ENCODE peak calls at places on chromosomes 12 and 14, in four cellular contexts. D is OCI-LY7, Y is kidney epithelial cell, E is IMR-90. J is an unnamed sample. For H3K36me3, the result is how much of the 10 kb centered on the place peaks cover.

GRCh38 chr12:112677050-112677765 is 114.3 kb upstream of the RPH3A start:
- DNase-seq in E (no peak), D (no peak), Y (no peak), J (no peak)

GRCh38 chr12:94649349-94650142 is 811 bp downstream of the TMCC3 start:
- DNase-seq in Y (no peak), E (peak), D (no peak), J (no peak)

GRCh38 chr12:50453872-50454271 is 50.9 kb upstream of the DIP2B start:
- DNase-seq in E (peak), D (no peak), Y (no peak), J (no peak)

GRCh38 chr12:132481771-132482745 is 7.9 kb upstream of the FBRSL1 start:
- DNase-seq in Y (no peak), E (no peak), D (no peak), J (no peak)

GRCh38 chr14:63614964-63615363 is 26.7 kb downstream of the WDR89 start:
- DNase-seq in E (peak), D (no peak), Y (no peak), J (no peak)

GRCh38 chr12:6937481-6938352 is 5.9 kb upstream of the RNU7-1 start:
- DNase-seq in E (peak), D (peak), Y (peak), J (peak)

GRCh38 chr12:3795096-3795799 is 42.3 kb upstream of the CRACR2A start:
- DNase-seq in Y (no peak), D (no peak), E (no peak), J (no peak)

GRCh38 chr12:107767466-107767865 is 6.5 kb upstream of the PRDM4 start:
- DNase-seq in D (no peak), E (no peak), Y (no peak), J (no peak)

GRCh38 chr14:35079742-35080141 is 33.7 kb downstream of the FAM177A1 start:
- DNase-seq in D (no peak), Y (no peak), E (no peak), J (no peak)

GRCh38 chr14:20377171-20377570 is 33.7 kb downstream of the PARP2 start:
- DNase-seq in Y (no peak), E (no peak), D (no peak), J (no peak)

GRCh38 chr14:52266179-52266578 is 1.3 kb upstream of the PTGDR start:
- DNase-seq in E (peak), Y (no peak), D (no peak), J (no peak)

GRCh38 chr12:110022980-110023633 is 23.9 kb downstream of the ANKRD13A start:
- DNase-seq in E (peak), D (no peak), Y (no peak), J (no peak)

GRCh38 chr12:79527498-79527897 is 163.3 kb downstream of the PAWR start:
- DNase-seq in Y (no peak), D (no peak), E (no peak), J (no peak)

GRCh38 chr14:73633517-73634332 is 11.1 kb upstream of the DNAL1 start:
- DNase-seq in E (peak), Y (peak), D (peak), J (no peak)

GRCh38 chr14:100297320-100298300 is 8.6 kb downstream of the SLC25A29 start:
- DNase-seq in E (peak), Y (no peak), D (peak), J (no peak)

GRCh38 chr12:29578070-29578469 is 80.6 kb upstream of the OVCH1 start:
- DNase-seq in E (no peak), D (no peak), Y (no peak), J (no peak)

GRCh38 chr14:101098641-101099040 is 195.1 kb upstream of the RTL1 start:
- DNase-seq in D (no peak), Y (no peak), E (no peak), J (no peak)

GRCh38 chr12:117579939-117580717 is 218.7 kb upstream of the NOS1 start:
- DNase-seq in E (no peak), D (no peak), Y (no peak), J (no peak)

GRCh38 chr14:25250516-25250915 is 200.6 kb upstream of the STXBP6 start:
- DNase-seq in E (no peak), Y (no peak), D (no peak), J (no peak)

GRCh38 chr12:93015970-93016751 is 87.1 kb upstream of the EEA1 start:
- DNase-seq in E (peak), Y (no peak), D (no peak), J (no peak)

GRCh38 chr14:23566782-23567185 is 807 bp downstream of the AP1G2 start:
- DNase-seq in Y (no peak), D (no peak), E (no peak), J (no peak)

GRCh38 chr14:95364481-95365209 is 44.9 kb upstream of the CLMN start:
- DNase-seq in D (no peak), E (no peak), Y (no peak), J (no peak)

GRCh38 chr12:70724444-70724843 is 87.2 kb upstream of the PTPRB start:
- DNase-seq in E (peak), D (peak), Y (no peak), J (peak)

GRCh38 chr12:76424941-76425340 is 76.7 kb upstream of the BBS10 start:
- DNase-seq in Y (no peak), D (no peak), E (no peak), J (no peak)

GRCh38 chr14:88505621-88506020 is 49.2 kb downstream of the PTPN21 start:
- DNase-seq in E (no peak), Y (no peak), D (no peak), J (no peak)

GRCh38 chr14:88504602-88505001 is 50.2 kb downstream of the PTPN21 start:
- DNase-seq in Y (no peak), E (no peak), D (no peak), J (no peak)

GRCh38 chr14:88503754-88504406 is 50.9 kb downstream of the PTPN21 start:
- DNase-seq in D (no peak), Y (no peak), E (no peak), J (no peak)

GRCh38 chr14:88500611-88501010 is 54.2 kb downstream of the PTPN21 start:
- DNase-seq in Y (no peak), D (no peak), E (no peak), J (no peak)

GRCh38 chr14:88502740-88503139 is 52.1 kb downstream of the PTPN21 start:
- DNase-seq in D (no peak), E (peak), Y (no peak), J (no peak)
- H3K36me3 ChIP-seq in D (under half), E (under half), Y (under half), J (under half)

DNA sequence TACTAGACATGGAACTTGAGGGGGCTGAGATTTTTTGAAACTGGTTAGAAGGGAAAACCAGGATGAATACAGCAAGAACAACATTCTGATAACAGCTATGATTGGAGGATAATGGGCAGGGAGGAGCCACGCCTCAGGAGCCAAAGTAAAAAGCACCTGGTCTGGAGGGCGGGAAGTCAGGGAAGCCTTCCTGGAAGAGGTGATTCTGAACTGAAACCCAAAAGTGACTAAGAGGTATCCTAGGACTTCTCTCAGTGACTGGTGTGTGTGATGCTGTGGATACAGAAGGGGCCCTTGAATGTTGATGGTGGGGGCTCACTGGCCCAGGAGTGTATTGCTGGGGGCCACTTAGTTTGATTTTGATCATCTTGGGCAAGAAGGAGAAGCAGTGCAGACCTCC is 18.8 kb upstream of the GPR68 start:
- DNase-seq in E (no peak), Y (no peak), D (no peak), J (no peak)
- H3K4me3 ChIP-seq in E (no peak), Y (no peak), D (no peak), J (no peak)

DNA sequence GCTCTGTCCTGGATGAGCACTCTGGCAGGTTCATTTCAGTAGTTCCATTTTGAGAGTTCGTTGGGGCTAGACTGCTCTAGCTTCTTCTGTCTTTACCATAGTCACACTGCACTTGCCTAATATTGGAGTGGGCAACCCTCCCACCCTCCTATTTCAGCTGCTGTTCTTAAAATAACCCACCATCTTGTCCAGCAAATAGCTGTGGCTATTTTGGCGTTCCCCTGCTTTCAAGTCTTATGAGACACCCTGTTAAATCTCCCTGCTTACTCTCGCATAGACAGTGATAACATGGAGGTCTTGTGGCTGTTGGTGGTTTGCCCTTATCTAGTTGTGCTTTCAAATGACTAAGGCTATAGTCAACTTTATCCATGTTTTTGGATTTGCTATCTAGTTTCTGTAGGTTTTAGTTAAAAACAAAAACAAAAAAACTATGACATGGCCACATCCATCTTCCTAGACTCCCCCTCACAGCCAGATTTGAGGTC is 65.5 kb downstream of the LRP6 start:
- DNase-seq in E (peak), D (no peak), Y (no peak), J (no peak)
- H3K36me3 ChIP-seq in E (under half), D (under half), Y (under half), J (under half)

DNA sequence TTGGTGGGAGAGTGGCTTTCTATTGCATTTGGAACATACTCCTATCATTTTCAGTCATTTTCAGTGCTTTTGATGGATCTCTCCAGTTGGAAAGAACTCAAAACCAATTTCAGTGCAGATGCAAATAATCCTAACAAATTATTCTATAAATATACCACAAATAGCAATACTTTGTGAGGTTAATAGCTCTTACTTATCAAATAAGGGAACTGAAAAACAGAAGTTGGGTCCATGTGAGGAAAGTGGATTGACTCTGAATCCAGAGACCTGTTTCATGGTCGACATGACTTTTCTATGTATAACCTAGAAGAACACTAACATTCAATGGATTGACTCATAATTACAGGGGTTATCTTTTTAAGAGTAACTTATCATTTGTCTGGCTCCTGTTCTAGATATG is 248.6 kb downstream of the EGLN3 start:
- DNase-seq in D (no peak), E (no peak), Y (no peak), J (no peak)
- H3K4me3 ChIP-seq in D (no peak), E (no peak), Y (no peak), J (no peak)

GRCh38 chr14:53779301-53779700 is 177.3 kb downstream of the BMP4 start:
- DNase-seq in Y (no peak), E (no peak), D (no peak), J (no peak)
- H3K36me3 ChIP-seq in Y (under half), E (under half), D (under half), J (under half)